ENCODE peak calls at places on chromosomes 12 and 14, in ten cellular contexts. P, X, H, Q, I, Z, E, O, K and W are unnamed samples.

GRCh38 chr12:52236386-52237050 is 3.5 kb downstream of the KRT7 start:
- DNase-seq in P (no peak), X (no peak), H (no peak), Q (no peak), I (peak), Z (no peak), E (no peak), O (no peak), K (no peak), W (peak)

GRCh38 chr14:34013714-34014055 is 62.8 kb upstream of the EGLN3 start:
- DNase-seq in P (no peak), X (no peak), H (no peak), Q (no peak), I (no peak), Z (no peak), E (no peak), O (no peak), K (no peak), W (no peak)

GRCh38 chr12:131009595-131010270 is 56.0 kb downstream of the ADGRD1 start:
- DNase-seq in P (no peak), X (peak), H (no peak), Q (no peak), I (no peak), Z (no peak), E (no peak), O (no peak), K (no peak), W (no peak)

GRCh38 chr12:40634431-40635131 is 57.7 kb upstream of the CNTN1 start:
- DNase-seq in P (no peak), X (no peak), H (no peak), Q (no peak), I (no peak), Z (no peak), E (no peak), O (no peak), K (no peak), W (no peak)

GRCh38 chr12:26188132-26188531 is 7.2 kb upstream of the SSPN start:
- DNase-seq in P (no peak), X (no peak), H (no peak), Q (no peak), I (no peak), Z (no peak), E (no peak), O (no peak), K (peak), W (no peak)

GRCh38 chr12:72869025-72869424 is 596.9 kb downstream of the TRHDE start:
- DNase-seq in P (no peak), X (no peak), H (no peak), Q (no peak), I (no peak), Z (no peak), E (no peak), O (no peak), K (no peak), W (no peak)

GRCh38 chr12:21353948-21354347 is 18.8 kb upstream of the IAPP start:
- DNase-seq in P (no peak), X (no peak), H (no peak), Q (no peak), I (no peak), Z (no peak), E (no peak), O (no peak), K (no peak), W (no peak)

GRCh38 chr14:84767434-84767833 is 762.5 kb upstream of the FLRT2 start:
- DNase-seq in P (no peak), X (no peak), H (no peak), Q (no peak), I (no peak), Z (no peak), E (no peak), O (no peak), K (no peak), W (no peak)

GRCh38 chr14:22428681-22429315 is 160.2 kb downstream of the DAD1 start:
- DNase-seq in P (no peak), X (no peak), H (no peak), Q (no peak), I (no peak), Z (peak), E (no peak), O (no peak), K (peak), W (no peak)

GRCh38 chr14:102362084-102362483 is 606 bp downstream of the CINP start:
- DNase-seq in P (no peak), X (no peak), H (no peak), Q (no peak), I (no peak), Z (no peak), E (no peak), O (no peak), K (peak), W (no peak)

GRCh38 chr14:105526781-105527380 is 498 bp downstream of the TMEM121 start:
- DNase-seq in P (no peak), X (no peak), H (no peak), Q (no peak), I (no peak), Z (no peak), E (peak), O (no peak), K (no peak), W (peak)

GRCh38 chr14:38003746-38004609 is 203.7 kb upstream of the SSTR1 start:
- DNase-seq in P (no peak), X (no peak), H (no peak), Q (no peak), I (no peak), Z (no peak), E (no peak), O (no peak), K (no peak), W (no peak)

GRCh38 chr14:99549684-99550083 is 54.3 kb downstream of the CCDC85C start:
- DNase-seq in P (no peak), X (no peak), H (no peak), Q (no peak), I (no peak), Z (no peak), E (no peak), O (no peak), K (no peak), W (no peak)

GRCh38 chr12:5085896-5086295 is 42.2 kb downstream of the KCNA5 start:
- DNase-seq in P (no peak), X (no peak), H (no peak), Q (no peak), I (no peak), Z (no peak), E (no peak), O (no peak), K (peak), W (no peak)

GRCh38 chr14:94337274-94337673 is 14.1 kb upstream of the SERPINA6 start:
- DNase-seq in P (no peak), X (no peak), H (no peak), Q (no peak), I (no peak), Z (no peak), E (no peak), O (peak), K (no peak), W (no peak)

GRCh38 chr12:27014859-27015729 is 910 bp upstream of the TM7SF3 start:
- DNase-seq in P (no peak), X (no peak), H (no peak), Q (no peak), I (no peak), Z (no peak), E (no peak), O (no peak), K (no peak), W (no peak)

GRCh38 chr12:62971769-62972525 is 37.0 kb upstream of the PPM1H start:
- DNase-seq in P (no peak), X (no peak), H (no peak), Q (no peak), I (no peak), Z (no peak), E (no peak), O (no peak), K (no peak), W (no peak)

GRCh38 chr12:132617822-132618682 is 524 bp upstream of the P2RX2 start:
- DNase-seq in P (no peak), X (no peak), H (no peak), Q (no peak), I (no peak), Z (no peak), E (peak), O (no peak), K (no peak), W (peak)

GRCh38 chr12:30707628-30708342 is 12.1 kb upstream of the IPO8 start:
- DNase-seq in P (no peak), X (no peak), H (no peak), Q (peak), I (no peak), Z (no peak), E (no peak), O (no peak), K (no peak), W (no peak)

GRCh38 chr12:126182619-126183236 is 1117.5 kb downstream of the AACS start:
- DNase-seq in P (no peak), X (no peak), H (no peak), Q (no peak), I (no peak), Z (no peak), E (no peak), O (no peak), K (no peak), W (no peak)

GRCh38 chr12:119775246-119775895 is 101.7 kb downstream of the CIT start:
- DNase-seq in P (no peak), X (no peak), H (no peak), Q (no peak), I (no peak), Z (no peak), E (no peak), O (no peak), K (no peak), W (no peak)

GRCh38 chr12:47679785-47680184 is 26.0 kb downstream of the RPAP3 start:
- DNase-seq in P (no peak), X (no peak), H (no peak), Q (no peak), I (no peak), Z (no peak), E (no peak), O (no peak), K (no peak), W (no peak)

GRCh38 chr12:52319097-52319496 is 2.1 kb downstream of the KRT83 start:
- DNase-seq in P (no peak), X (no peak), H (no peak), Q (no peak), I (no peak), Z (no peak), E (no peak), O (no peak), K (no peak), W (peak)

GRCh38 chr12:132046561-132046960 is 96.8 kb downstream of the EP400 start:
- DNase-seq in P (no peak), X (no peak), H (no peak), Q (no peak), I (no peak), Z (peak), E (no peak), O (no peak), K (peak), W (no peak)

GRCh38 chr14:52023518-52023917 is 34.2 kb downstream of the RTRAF start:
- DNase-seq in P (no peak), X (no peak), H (no peak), Q (no peak), I (no peak), Z (peak), E (no peak), O (no peak), K (peak), W (no peak)

GRCh38 chr12:3167636-3168035 is 90.5 kb downstream of the TSPAN9 start:
- DNase-seq in P (no peak), X (no peak), H (no peak), Q (no peak), I (no peak), Z (no peak), E (no peak), O (no peak), K (no peak), W (peak)

GRCh38 chr12:108826807-108827721 is 30.3 kb downstream of the SSH1 start:
- DNase-seq in P (no peak), X (peak), H (no peak), Q (no peak), I (no peak), Z (peak), E (no peak), O (no peak), K (no peak), W (no peak)

GRCh38 chr14:22472935-22473854 is 115.8 kb downstream of the DAD1 start:
- DNase-seq in P (peak), X (no peak), H (no peak), Q (peak), I (no peak), Z (peak), E (no peak), O (peak), K (peak), W (no peak)

GRCh38 chr12:2633825-2634200 is 161.0 kb upstream of the FKBP4 start:
- DNase-seq in P (no peak), X (no peak), H (no peak), Q (peak), I (no peak), Z (no peak), E (no peak), O (no peak), K (no peak), W (no peak)

GRCh38 chr14:51304428-51304827 is 64.4 kb downstream of the TMX1 start:
- DNase-seq in P (no peak), X (no peak), H (no peak), Q (no peak), I (no peak), Z (no peak), E (no peak), O (no peak), K (peak), W (no peak)

GRCh38 chr12:124952801-124953200 is 36.1 kb downstream of the DHX37 start:
- DNase-seq in P (no peak), X (no peak), H (no peak), Q (no peak), I (no peak), Z (no peak), E (no peak), O (no peak), K (no peak), W (no peak)

GRCh38 chr12:69935651-69936100 is 110.6 kb downstream of the MYRFL start:
- DNase-seq in P (no peak), X (no peak), H (peak), Q (no peak), I (peak), Z (no peak), E (no peak), O (no peak), K (no peak), W (no peak)

GRCh38 chr12:114319422-114319821 is 86.5 kb downstream of the TBX5 start:
- DNase-seq in P (no peak), X (no peak), H (peak), Q (no peak), I (no peak), Z (no peak), E (no peak), O (no peak), K (no peak), W (no peak)

GRCh38 chr14:50785506-50786063 is 45.4 kb downstream of the NIN start:
- DNase-seq in P (no peak), X (no peak), H (no peak), Q (no peak), I (no peak), Z (no peak), E (no peak), O (no peak), K (no peak), W (no peak)

GRCh38 chr14:39456702-39457250 is 24.5 kb upstream of the FBXO33 start:
- DNase-seq in P (no peak), X (no peak), H (no peak), Q (no peak), I (no peak), Z (no peak), E (no peak), O (no peak), K (no peak), W (no peak)

DNA sequence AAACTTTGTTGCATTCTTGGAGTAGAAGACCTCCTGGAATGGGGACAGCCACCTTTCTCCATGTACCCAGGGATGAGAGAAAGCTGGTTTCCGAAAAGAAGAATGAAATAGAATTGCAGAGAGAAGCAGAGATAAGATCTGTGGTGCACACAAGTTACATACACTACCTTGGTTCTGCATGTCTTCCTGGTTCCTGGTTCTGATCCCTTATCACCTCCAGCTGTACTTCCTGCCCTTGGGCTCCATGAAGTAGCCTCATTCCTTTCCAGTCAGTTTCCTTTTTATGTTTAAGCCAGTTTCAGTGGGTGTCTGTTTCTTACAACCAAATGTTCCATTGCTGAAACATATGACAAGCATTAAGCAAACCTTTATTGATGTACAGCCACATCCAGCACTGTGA is 69.3 kb downstream of the FBXW8 start:
- DNase-seq in P (no peak), X (no peak), H (no peak), Q (no peak), I (no peak), Z (peak), E (no peak), O (no peak), K (no peak), W (no peak)
- H3K4me3 ChIP-seq in P (no peak), X (no peak), H (no peak), Q (no peak), I (no peak), Z (no peak), E (no peak), O (no peak), K (no peak), W (no peak)

GRCh38 chr12:14283489-14284144 is 81.9 kb upstream of the ATF7IP start:
- DNase-seq in P (no peak), X (no peak), H (no peak), Q (no peak), I (no peak), Z (no peak), E (no peak), O (no peak), K (no peak), W (no peak)

GRCh38 chr12:14278294-14278953 is 87.1 kb upstream of the ATF7IP start:
- DNase-seq in P (no peak), X (no peak), H (no peak), Q (no peak), I (no peak), Z (no peak), E (no peak), O (no peak), K (no peak), W (no peak)

GRCh38 chr12:14281539-14281938 is 83.9 kb upstream of the ATF7IP start:
- DNase-seq in P (no peak), X (no peak), H (no peak), Q (no peak), I (no peak), Z (no peak), E (no peak), O (no peak), K (no peak), W (no peak)

GRCh38 chr12:14280921-14281320 is 84.6 kb upstream of the ATF7IP start:
- DNase-seq in P (no peak), X (no peak), H (no peak), Q (no peak), I (no peak), Z (no peak), E (no peak), O (no peak), K (no peak), W (no peak)

DNA sequence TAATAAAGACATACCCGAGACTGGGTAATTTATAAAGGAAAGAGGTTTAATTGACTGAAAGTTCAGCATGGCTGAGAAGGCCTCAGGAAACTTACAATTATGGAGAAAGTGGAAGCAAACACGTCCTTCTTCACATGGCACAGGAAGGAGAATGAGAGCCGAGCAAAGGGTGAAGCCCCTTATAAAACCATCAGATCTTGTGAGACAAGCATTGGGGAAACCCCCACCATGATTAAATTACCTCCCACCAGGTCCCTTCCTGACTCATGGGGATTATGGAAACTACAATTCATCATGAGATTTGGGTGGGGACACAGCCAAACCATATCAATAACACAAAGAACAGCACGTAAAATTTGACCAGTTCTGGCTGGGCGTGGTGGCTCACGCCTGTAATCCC is 85.6 kb upstream of the ATF7IP start:
- DNase-seq in P (no peak), X (no peak), H (no peak), Q (no peak), I (no peak), Z (no peak), E (no peak), O (no peak), K (no peak), W (no peak)
- H3K27ac ChIP-seq in P (no peak), X (no peak), H (no peak), Q (no peak), I (no peak), Z (no peak), E (no peak), O (no peak), K (no peak), W (no peak)

GRCh38 chr12:76573840-76574373 is 14.3 kb upstream of the OSBPL8 start:
- DNase-seq in P (no peak), X (no peak), H (no peak), Q (no peak), I (no peak), Z (no peak), E (no peak), O (no peak), K (no peak), W (no peak)
- TF ChIP-seq CTCF in P (no peak), X (no peak), H (no peak), Q (no peak), I (no peak), Z (no peak), E (no peak), O (no peak), K (no peak), W (no peak)

GRCh38 chr12:128266559-128267245 is at the start of gene TMEM132C:
- DNase-seq in P (no peak), X (no peak), H (no peak), Q (no peak), I (no peak), Z (no peak), E (peak), O (no peak), K (no peak), W (no peak)
- H3K4me3 ChIP-seq in P (peak), X (peak), H (peak), Q (peak), I (peak), Z (no peak), E (peak), O (no peak), K (no peak), W (no peak)

DNA sequence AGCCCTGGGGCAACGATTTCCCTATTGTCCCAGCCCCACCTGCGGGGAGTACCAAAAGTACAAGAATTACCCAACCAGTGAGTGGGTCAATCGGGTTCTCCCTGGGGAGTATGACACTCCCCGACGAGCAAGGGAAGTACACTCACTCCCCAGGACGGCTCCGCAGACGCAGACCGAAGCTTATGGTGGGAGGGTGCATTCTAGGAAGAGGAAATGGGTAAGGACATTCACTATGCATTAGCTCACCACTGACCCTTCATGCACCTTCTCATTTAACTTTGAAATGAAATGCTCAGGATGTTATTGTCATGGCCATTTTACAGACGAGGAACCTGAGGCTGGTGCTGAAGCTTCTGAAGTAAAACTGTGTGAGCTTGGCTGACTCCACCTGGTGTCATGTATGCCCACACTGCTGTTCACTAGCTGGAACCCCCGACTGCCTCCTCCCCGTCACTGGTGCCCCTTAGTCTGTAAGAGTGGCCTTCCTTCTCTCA is 45.8 kb upstream of the TMED10 start:
- DNase-seq in P (no peak), X (peak), H (peak), Q (no peak), I (no peak), Z (peak), E (no peak), O (no peak), K (peak), W (no peak)
- H3K27ac ChIP-seq in P (no peak), X (no peak), H (no peak), Q (no peak), I (no peak), Z (peak), E (no peak), O (no peak), K (peak), W (no peak)

DNA sequence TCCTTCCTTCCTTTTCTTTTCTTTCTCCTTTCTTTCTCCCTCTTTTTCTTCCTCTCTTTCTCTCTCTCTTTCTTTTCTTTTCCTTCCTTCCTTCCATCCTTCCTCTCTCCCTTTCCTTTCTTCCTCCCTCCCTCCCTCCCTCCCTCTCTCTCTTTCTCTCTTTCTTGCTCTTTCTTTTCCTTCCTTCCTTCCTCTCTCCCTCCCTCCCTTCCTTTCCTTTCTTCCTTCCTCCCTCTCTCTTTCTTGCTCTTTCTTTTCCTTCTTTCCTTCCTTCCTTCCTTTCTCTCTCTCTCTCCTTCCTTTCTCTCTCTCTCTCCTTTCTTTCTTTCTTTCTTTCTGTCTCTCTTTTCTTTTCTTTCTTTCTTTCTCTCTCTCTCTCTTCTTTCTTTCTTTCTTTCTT is 207.6 kb downstream of the ATP23 start:
- DNase-seq in P (no peak), X (no peak), H (no peak), Q (no peak), I (no peak), Z (no peak), E (no peak), O (no peak), K (no peak), W (no peak)
- TF ChIP-seq CTCF in P (no peak), X (no peak), H (no peak), Q (no peak), I (no peak), Z (no peak), E (no peak), O (no peak), K (no peak), W (no peak)